ENCODE peak calls at places on chromosome 4, in seven cellular contexts. One of them, this sample, is unnamed.

GRCh38 chr4:41413670-41414069 is 124.3 kb upstream of the LIMCH1 start:
- DNase-seq in epithelial cell of esophagus: no peak
- DNase-seq in mammary epithelial cell: peak
- DNase-seq in GM23338: no peak
- DNase-seq in CD4-positive, alpha-beta T cell: no peak
- DNase-seq in AG09309: no peak
- DNase-seq in heart right ventricle: no peak
- DNase-seq in this sample: no peak

GRCh38 chr4:30948653-30949052 is 228.5 kb downstream of the PCDH7 start:
- DNase-seq in epithelial cell of esophagus: peak
- DNase-seq in mammary epithelial cell: peak
- DNase-seq in GM23338: no peak
- DNase-seq in CD4-positive, alpha-beta T cell: no peak
- DNase-seq in AG09309: peak
- DNase-seq in heart right ventricle: no peak
- DNase-seq in this sample: peak

GRCh38 chr4:6008092-6008551 is 10.1 kb downstream of the C4orf50 start:
- DNase-seq in epithelial cell of esophagus: no peak
- DNase-seq in mammary epithelial cell: peak
- DNase-seq in GM23338: peak
- DNase-seq in CD4-positive, alpha-beta T cell: no peak
- DNase-seq in AG09309: no peak
- DNase-seq in heart right ventricle: no peak
- DNase-seq in this sample: no peak

GRCh38 chr4:27974339-27974738 is 1113.7 kb downstream of the STIM2 start:
- DNase-seq in epithelial cell of esophagus: no peak
- DNase-seq in mammary epithelial cell: no peak
- DNase-seq in GM23338: no peak
- DNase-seq in CD4-positive, alpha-beta T cell: no peak
- DNase-seq in AG09309: no peak
- DNase-seq in heart right ventricle: no peak
- DNase-seq in this sample: no peak

GRCh38 chr4:169410839-169411770 is 140.3 kb upstream of the SH3RF1 start:
- DNase-seq in epithelial cell of esophagus: peak
- DNase-seq in mammary epithelial cell: peak
- DNase-seq in GM23338: peak
- DNase-seq in CD4-positive, alpha-beta T cell: peak
- DNase-seq in AG09309: peak
- DNase-seq in heart right ventricle: peak
- DNase-seq in this sample: no peak

GRCh38 chr4:1517592-1518411 is 111.6 kb upstream of the NKX1-1 start:
- DNase-seq in epithelial cell of esophagus: no peak
- DNase-seq in mammary epithelial cell: no peak
- DNase-seq in GM23338: no peak
- DNase-seq in CD4-positive, alpha-beta T cell: no peak
- DNase-seq in AG09309: no peak
- DNase-seq in heart right ventricle: no peak
- DNase-seq in this sample: no peak

GRCh38 chr4:94333864-94334263 is 8.8 kb downstream of the HPGDS start:
- DNase-seq in epithelial cell of esophagus: no peak
- DNase-seq in mammary epithelial cell: no peak
- DNase-seq in GM23338: no peak
- DNase-seq in CD4-positive, alpha-beta T cell: no peak
- DNase-seq in AG09309: no peak
- DNase-seq in heart right ventricle: no peak
- DNase-seq in this sample: no peak

GRCh38 chr4:142248946-142249345 is 597.2 kb downstream of the INPP4B start:
- DNase-seq in epithelial cell of esophagus: peak
- DNase-seq in mammary epithelial cell: peak
- DNase-seq in GM23338: no peak
- DNase-seq in CD4-positive, alpha-beta T cell: no peak
- DNase-seq in AG09309: peak
- DNase-seq in heart right ventricle: no peak
- DNase-seq in this sample: peak

GRCh38 chr4:108035691-108036090 is 46.0 kb downstream of the HADH start:
- DNase-seq in epithelial cell of esophagus: no peak
- DNase-seq in mammary epithelial cell: no peak
- DNase-seq in GM23338: no peak
- DNase-seq in CD4-positive, alpha-beta T cell: no peak
- DNase-seq in AG09309: no peak
- DNase-seq in heart right ventricle: no peak
- DNase-seq in this sample: no peak

GRCh38 chr4:5888706-5889696 is 3.9 kb downstream of the CRMP1 start:
- DNase-seq in epithelial cell of esophagus: no peak
- DNase-seq in mammary epithelial cell: no peak
- DNase-seq in GM23338: no peak
- DNase-seq in CD4-positive, alpha-beta T cell: no peak
- DNase-seq in AG09309: no peak
- DNase-seq in heart right ventricle: no peak
- DNase-seq in this sample: no peak

DNA sequence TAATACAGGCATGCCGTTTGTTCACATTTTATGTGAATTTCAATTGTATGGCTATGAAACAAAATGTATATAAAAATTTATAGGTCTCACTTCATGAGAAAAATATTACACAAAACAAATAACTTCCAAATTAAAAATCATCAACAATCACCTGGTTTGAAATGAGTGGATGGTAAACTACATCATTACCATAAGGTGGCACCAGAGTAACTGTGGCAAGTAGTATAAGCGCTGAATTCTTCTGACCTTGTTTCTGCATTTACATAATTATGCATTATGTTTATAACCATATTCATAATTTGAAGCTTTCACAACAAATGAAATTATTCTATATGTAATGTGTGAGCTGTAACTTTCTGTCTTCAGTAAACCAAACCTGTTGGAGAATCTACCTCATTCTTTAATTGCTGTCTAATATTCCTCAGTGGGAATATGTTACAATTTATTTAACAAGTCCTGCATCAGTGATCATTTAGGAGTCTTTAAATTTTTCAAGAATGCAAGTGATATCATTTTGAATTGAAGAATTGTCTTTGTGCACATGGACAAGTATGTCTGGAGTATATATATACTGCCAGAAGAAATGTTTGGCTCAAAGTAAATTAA is 55.2 kb downstream of the MMRN1 start:
- DNase-seq in epithelial cell of esophagus: peak
- DNase-seq in mammary epithelial cell: no peak
- DNase-seq in GM23338: peak
- DNase-seq in CD4-positive, alpha-beta T cell: no peak
- DNase-seq in AG09309: no peak
- DNase-seq in heart right ventricle: no peak
- DNase-seq in this sample: peak
- TF ChIP-seq CTCF in epithelial cell of esophagus: peak
- TF ChIP-seq CTCF in mammary epithelial cell: peak
- TF ChIP-seq CTCF in GM23338: peak
- TF ChIP-seq CTCF in CD4-positive, alpha-beta T cell: no peak
- TF ChIP-seq CTCF in AG09309: no peak
- TF ChIP-seq CTCF in heart right ventricle: peak
- TF ChIP-seq CTCF in this sample: peak

DNA sequence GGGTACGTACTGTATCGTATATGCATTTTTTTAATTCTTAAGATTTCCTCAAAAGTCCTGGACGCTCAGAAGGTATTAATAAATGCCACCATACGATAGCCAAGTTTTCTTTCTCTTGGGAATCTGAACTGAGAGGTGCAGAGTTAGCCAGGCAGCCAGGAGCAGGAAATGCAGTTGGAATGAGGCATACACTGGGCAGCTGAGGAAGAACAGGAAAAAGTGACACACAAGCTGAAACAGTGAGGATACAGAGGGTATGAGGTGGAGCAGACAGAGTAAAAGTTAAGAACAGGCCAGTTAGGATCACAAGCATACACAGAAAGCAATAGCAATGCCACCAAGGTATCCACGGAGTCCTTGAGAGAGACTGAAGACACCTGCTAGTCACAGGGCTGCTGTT is 13.4 kb downstream of the UFSP2 start:
- DNase-seq in epithelial cell of esophagus: no peak
- DNase-seq in mammary epithelial cell: no peak
- DNase-seq in GM23338: no peak
- DNase-seq in CD4-positive, alpha-beta T cell: no peak
- DNase-seq in AG09309: no peak
- DNase-seq in heart right ventricle: no peak
- DNase-seq in this sample: no peak
- TF ChIP-seq CTCF in epithelial cell of esophagus: no peak
- TF ChIP-seq CTCF in mammary epithelial cell: no peak
- TF ChIP-seq CTCF in GM23338: no peak
- TF ChIP-seq CTCF in CD4-positive, alpha-beta T cell: no peak
- TF ChIP-seq CTCF in AG09309: no peak
- TF ChIP-seq CTCF in heart right ventricle: no peak
- TF ChIP-seq CTCF in this sample: no peak

GRCh38 chr4:61160484-61160883 is 39.6 kb upstream of the ADGRL3 start:
- DNase-seq in epithelial cell of esophagus: no peak
- DNase-seq in mammary epithelial cell: no peak
- DNase-seq in GM23338: no peak
- DNase-seq in CD4-positive, alpha-beta T cell: no peak
- DNase-seq in AG09309: no peak
- DNase-seq in heart right ventricle: no peak
- DNase-seq in this sample: no peak
- TF ChIP-seq CTCF in epithelial cell of esophagus: no peak
- TF ChIP-seq CTCF in mammary epithelial cell: no peak
- TF ChIP-seq CTCF in GM23338: no peak
- TF ChIP-seq CTCF in CD4-positive, alpha-beta T cell: no peak
- TF ChIP-seq CTCF in AG09309: no peak
- TF ChIP-seq CTCF in heart right ventricle: no peak
- TF ChIP-seq CTCF in this sample: no peak

GRCh38 chr4:101969965-101970364 is 179.4 kb downstream of the BANK1 start:
- DNase-seq in epithelial cell of esophagus: no peak
- DNase-seq in mammary epithelial cell: no peak
- DNase-seq in GM23338: no peak
- DNase-seq in CD4-positive, alpha-beta T cell: no peak
- DNase-seq in AG09309: no peak
- DNase-seq in heart right ventricle: no peak
- DNase-seq in this sample: no peak

GRCh38 chr4:101967697-101968346 is 177.3 kb downstream of the BANK1 start:
- DNase-seq in epithelial cell of esophagus: peak
- DNase-seq in mammary epithelial cell: peak
- DNase-seq in GM23338: no peak
- DNase-seq in CD4-positive, alpha-beta T cell: no peak
- DNase-seq in AG09309: no peak
- DNase-seq in heart right ventricle: no peak
- DNase-seq in this sample: peak

GRCh38 chr4:101968364-101968763 is 177.8 kb downstream of the BANK1 start:
- DNase-seq in epithelial cell of esophagus: no peak
- DNase-seq in mammary epithelial cell: no peak
- DNase-seq in GM23338: no peak
- DNase-seq in CD4-positive, alpha-beta T cell: no peak
- DNase-seq in AG09309: no peak
- DNase-seq in heart right ventricle: no peak
- DNase-seq in this sample: no peak

GRCh38 chr4:101972791-101973190 is 182.3 kb downstream of the BANK1 start:
- DNase-seq in epithelial cell of esophagus: peak
- DNase-seq in mammary epithelial cell: peak
- DNase-seq in GM23338: no peak
- DNase-seq in CD4-positive, alpha-beta T cell: no peak
- DNase-seq in AG09309: no peak
- DNase-seq in heart right ventricle: no peak
- DNase-seq in this sample: no peak

DNA sequence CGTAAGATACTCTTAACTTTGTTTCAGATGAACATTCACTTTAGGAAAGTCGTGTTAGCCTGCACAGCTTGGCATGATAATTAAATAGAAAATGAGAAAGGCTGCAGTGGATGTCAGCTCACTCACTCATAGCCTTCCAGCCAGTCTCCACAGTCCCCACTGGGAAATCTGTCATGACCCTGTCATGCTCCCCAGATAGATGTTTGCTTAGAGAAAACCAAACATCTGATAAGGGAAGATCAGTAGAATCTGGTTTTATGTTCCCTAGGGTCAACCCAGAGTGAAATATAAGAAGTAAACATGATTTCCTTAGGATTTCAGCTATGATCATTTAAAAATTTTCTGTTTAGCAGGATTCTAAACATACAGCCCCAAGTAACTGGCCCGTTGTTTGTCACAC is 180.0 kb downstream of the BANK1 start:
- DNase-seq in epithelial cell of esophagus: no peak
- DNase-seq in mammary epithelial cell: no peak
- DNase-seq in GM23338: no peak
- DNase-seq in CD4-positive, alpha-beta T cell: no peak
- DNase-seq in AG09309: no peak
- DNase-seq in heart right ventricle: no peak
- DNase-seq in this sample: no peak
- TF ChIP-seq CTCF in epithelial cell of esophagus: no peak
- TF ChIP-seq CTCF in mammary epithelial cell: no peak
- TF ChIP-seq CTCF in GM23338: no peak
- TF ChIP-seq CTCF in CD4-positive, alpha-beta T cell: no peak
- TF ChIP-seq CTCF in AG09309: no peak
- TF ChIP-seq CTCF in heart right ventricle: no peak
- TF ChIP-seq CTCF in this sample: no peak

DNA sequence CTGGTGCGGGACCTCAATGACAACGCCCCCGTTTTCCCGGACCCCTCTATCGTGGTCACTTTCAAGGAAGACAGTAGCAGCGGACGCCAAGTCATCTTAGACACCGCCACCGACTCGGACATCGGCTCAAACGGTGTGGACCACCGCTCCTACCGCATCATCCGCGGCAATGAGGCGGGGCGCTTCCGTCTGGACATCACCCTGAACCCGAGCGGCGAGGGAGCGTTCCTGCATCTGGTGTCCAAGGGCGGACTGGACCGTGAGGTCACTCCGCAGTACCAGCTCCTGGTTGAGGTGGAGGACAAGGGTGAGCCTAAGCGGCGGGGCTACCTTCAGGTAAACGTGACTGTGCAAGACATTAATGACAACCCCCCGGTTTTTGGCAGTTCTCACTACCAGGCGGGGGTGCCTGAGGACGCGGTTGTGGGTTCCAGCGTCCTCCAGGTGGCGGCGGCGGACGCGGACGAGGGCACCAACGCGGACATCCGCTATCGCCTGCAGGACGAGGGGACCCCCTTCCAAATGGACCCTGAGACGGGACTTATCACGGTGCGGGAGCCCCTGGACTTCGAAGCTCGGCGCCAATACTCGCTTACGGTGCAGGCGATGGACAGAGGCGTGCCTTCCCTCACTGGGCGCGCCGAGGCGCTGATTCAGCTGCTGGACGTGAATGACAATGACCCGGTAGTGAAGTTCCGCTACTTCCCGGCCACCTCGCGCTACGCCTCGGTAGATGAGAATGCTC is 2.2 kb downstream of the FAT4 start:
- DNase-seq in epithelial cell of esophagus: peak
- DNase-seq in mammary epithelial cell: peak
- DNase-seq in GM23338: peak
- DNase-seq in CD4-positive, alpha-beta T cell: no peak
- DNase-seq in AG09309: no peak
- DNase-seq in heart right ventricle: peak
- DNase-seq in this sample: peak
- TF ChIP-seq CTCF in epithelial cell of esophagus: peak
- TF ChIP-seq CTCF in mammary epithelial cell: peak
- TF ChIP-seq CTCF in GM23338: peak
- TF ChIP-seq CTCF in CD4-positive, alpha-beta T cell: no peak
- TF ChIP-seq CTCF in AG09309: peak
- TF ChIP-seq CTCF in heart right ventricle: peak
- TF ChIP-seq CTCF in this sample: peak

DNA sequence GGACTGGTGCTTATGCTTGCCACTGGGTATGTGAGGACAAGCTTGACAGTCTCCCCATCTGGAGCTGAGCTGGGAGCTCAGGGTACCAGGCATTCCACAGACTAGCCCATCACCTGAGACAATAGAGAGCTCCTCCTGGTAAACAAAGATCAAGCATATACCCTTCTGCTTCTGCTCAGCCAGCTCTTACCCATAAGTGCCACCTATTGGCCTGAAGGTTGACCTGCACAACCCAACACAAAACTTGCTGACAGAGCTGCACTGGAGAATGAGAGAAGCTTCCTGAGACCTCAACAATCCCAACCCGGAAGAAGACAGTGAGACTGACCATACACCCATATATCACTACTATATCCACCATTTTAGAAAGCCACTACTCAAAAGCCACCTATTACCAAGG is 1049.2 kb upstream of the INTU start:
- DNase-seq in epithelial cell of esophagus: peak
- DNase-seq in mammary epithelial cell: peak
- DNase-seq in GM23338: peak
- DNase-seq in CD4-positive, alpha-beta T cell: no peak
- DNase-seq in AG09309: no peak
- DNase-seq in heart right ventricle: no peak
- DNase-seq in this sample: peak
- TF ChIP-seq CTCF in epithelial cell of esophagus: peak
- TF ChIP-seq CTCF in mammary epithelial cell: peak
- TF ChIP-seq CTCF in GM23338: peak
- TF ChIP-seq CTCF in CD4-positive, alpha-beta T cell: no peak
- TF ChIP-seq CTCF in AG09309: peak
- TF ChIP-seq CTCF in heart right ventricle: no peak
- TF ChIP-seq CTCF in this sample: peak